ENCODE peak calls at places on chromosomes 4 and X, in four cellular contexts. One of them, this sample, is unnamed.

GRCh38 chr4:1170805-1171305 is 1.5 kb downstream of the SPON2 start:
- DNase-seq in fibroblast of lung: no peak
- DNase-seq in GM10248: no peak
- DNase-seq in kidney epithelial cell: no peak
- DNase-seq in this sample: no peak

GRCh38 chrX:40174594-40175415 is 77.0 kb upstream of the BCOR start:
- DNase-seq in fibroblast of lung: peak
- DNase-seq in GM10248: no peak
- DNase-seq in kidney epithelial cell: no peak
- DNase-seq in this sample: peak

GRCh38 chrX:119228506-119229290 is 7.4 kb upstream of the PGRMC1 start:
- DNase-seq in fibroblast of lung: peak
- DNase-seq in GM10248: no peak
- DNase-seq in kidney epithelial cell: peak
- DNase-seq in this sample: no peak

GRCh38 chrX:105781794-105782193 is 40.5 kb upstream of the NRK start:
- DNase-seq in fibroblast of lung: no peak
- DNase-seq in GM10248: no peak
- DNase-seq in kidney epithelial cell: no peak
- DNase-seq in this sample: no peak

GRCh38 chr4:78703079-78703478 is 73.1 kb upstream of the BMP2K start:
- DNase-seq in fibroblast of lung: no peak
- DNase-seq in GM10248: no peak
- DNase-seq in kidney epithelial cell: no peak
- DNase-seq in this sample: no peak

GRCh38 chr4:142824368-142824767 is 21.7 kb downstream of the INPP4B start:
- DNase-seq in fibroblast of lung: peak
- DNase-seq in GM10248: no peak
- DNase-seq in kidney epithelial cell: no peak
- DNase-seq in this sample: no peak

GRCh38 chr4:103498161-103499070 is 221.4 kb downstream of the TACR3 start:
- DNase-seq in fibroblast of lung: peak
- DNase-seq in GM10248: peak
- DNase-seq in kidney epithelial cell: peak
- DNase-seq in this sample: peak

GRCh38 chr4:39037491-39037825 is 5.2 kb upstream of the TMEM156 start:
- DNase-seq in fibroblast of lung: no peak
- DNase-seq in GM10248: no peak
- DNase-seq in kidney epithelial cell: no peak
- DNase-seq in this sample: no peak

GRCh38 chr4:56817840-56818491 is 3.5 kb downstream of the SPINK2 start:
- DNase-seq in fibroblast of lung: no peak
- DNase-seq in GM10248: peak
- DNase-seq in kidney epithelial cell: no peak
- DNase-seq in this sample: peak

GRCh38 chr4:16727218-16727617 is 171.2 kb downstream of the LDB2 start:
- DNase-seq in fibroblast of lung: no peak
- DNase-seq in GM10248: no peak
- DNase-seq in kidney epithelial cell: no peak
- DNase-seq in this sample: no peak

GRCh38 chrX:72402614-72403013 is 96.9 kb upstream of the CITED1 start:
- DNase-seq in fibroblast of lung: no peak
- DNase-seq in GM10248: no peak
- DNase-seq in kidney epithelial cell: no peak
- DNase-seq in this sample: no peak

GRCh38 chr4:82774711-82775171 is 23.9 kb downstream of the SCD5 start:
- DNase-seq in fibroblast of lung: no peak
- DNase-seq in GM10248: no peak
- DNase-seq in kidney epithelial cell: no peak
- DNase-seq in this sample: no peak

GRCh38 chr4:98745372-98745771 is 87.0 kb upstream of the TSPAN5 start:
- DNase-seq in fibroblast of lung: peak
- DNase-seq in GM10248: no peak
- DNase-seq in kidney epithelial cell: no peak
- DNase-seq in this sample: peak

GRCh38 chr4:186727149-186727976 is 3.7 kb upstream of the FAT1 start:
- DNase-seq in fibroblast of lung: no peak
- DNase-seq in GM10248: no peak
- DNase-seq in kidney epithelial cell: no peak
- DNase-seq in this sample: no peak

GRCh38 chr4:5398056-5398455 is 310.3 kb downstream of the EVC2 start:
- DNase-seq in fibroblast of lung: no peak
- DNase-seq in GM10248: no peak
- DNase-seq in kidney epithelial cell: no peak
- DNase-seq in this sample: no peak

GRCh38 chr4:92636038-92636825 is 332.5 kb downstream of the GRID2 start:
- DNase-seq in fibroblast of lung: peak
- DNase-seq in GM10248: no peak
- DNase-seq in kidney epithelial cell: no peak
- DNase-seq in this sample: no peak

GRCh38 chr4:12409507-12410190 is 981.0 kb upstream of the HS3ST1 start:
- DNase-seq in fibroblast of lung: peak
- DNase-seq in GM10248: no peak
- DNase-seq in kidney epithelial cell: peak
- DNase-seq in this sample: no peak

GRCh38 chrX:28586891-28587635 is at the start of gene IL1RAPL1:
- DNase-seq in fibroblast of lung: peak
- DNase-seq in GM10248: no peak
- DNase-seq in kidney epithelial cell: peak
- DNase-seq in this sample: no peak

GRCh38 chr4:173801876-173802713 is 272.1 kb upstream of the HAND2 start:
- DNase-seq in fibroblast of lung: peak
- DNase-seq in GM10248: no peak
- DNase-seq in kidney epithelial cell: no peak
- DNase-seq in this sample: no peak

GRCh38 chr4:26081795-26082498 is 167.9 kb downstream of the SMIM20 start:
- DNase-seq in fibroblast of lung: peak
- DNase-seq in GM10248: peak
- DNase-seq in kidney epithelial cell: no peak
- DNase-seq in this sample: no peak

GRCh38 chrX:54920610-54921426 is at the start of gene TRO:
- DNase-seq in fibroblast of lung: peak
- DNase-seq in GM10248: no peak
- DNase-seq in kidney epithelial cell: no peak
- DNase-seq in this sample: peak

GRCh38 chr4:34158883-34159282 is 2085.4 kb downstream of the ARAP2 start:
- DNase-seq in fibroblast of lung: no peak
- DNase-seq in GM10248: no peak
- DNase-seq in kidney epithelial cell: peak
- DNase-seq in this sample: no peak

GRCh38 chr4:155854597-155855226 is 11.4 kb downstream of the ASIC5 start:
- DNase-seq in fibroblast of lung: peak
- DNase-seq in GM10248: no peak
- DNase-seq in kidney epithelial cell: no peak
- DNase-seq in this sample: no peak

GRCh38 chr4:73870260-73870659 is 1.1 kb downstream of the CXCL1 start:
- DNase-seq in fibroblast of lung: no peak
- DNase-seq in GM10248: no peak
- DNase-seq in kidney epithelial cell: no peak
- DNase-seq in this sample: no peak

GRCh38 chrX:15468036-15468435 is 25.1 kb downstream of the PIR start:
- DNase-seq in fibroblast of lung: peak
- DNase-seq in GM10248: peak
- DNase-seq in kidney epithelial cell: no peak
- DNase-seq in this sample: no peak

GRCh38 chr4:16082424-16083216 is 1.2 kb downstream of the PROM1 start:
- DNase-seq in fibroblast of lung: no peak
- DNase-seq in GM10248: peak
- DNase-seq in kidney epithelial cell: no peak
- DNase-seq in this sample: peak

GRCh38 chr4:25938251-25939186 is 24.5 kb downstream of the SMIM20 start:
- DNase-seq in fibroblast of lung: peak
- DNase-seq in GM10248: peak
- DNase-seq in kidney epithelial cell: peak
- DNase-seq in this sample: peak

GRCh38 chr4:151227731-151228130 is 49.2 kb upstream of the PRSS48 start:
- DNase-seq in fibroblast of lung: peak
- DNase-seq in GM10248: no peak
- DNase-seq in kidney epithelial cell: peak
- DNase-seq in this sample: no peak

GRCh38 chrX:7102119-7102518 is 45.4 kb upstream of the STS start:
- DNase-seq in fibroblast of lung: no peak
- DNase-seq in GM10248: no peak
- DNase-seq in kidney epithelial cell: no peak
- DNase-seq in this sample: no peak

GRCh38 chrX:109685656-109686078 is 47.4 kb downstream of the ACSL4 start:
- DNase-seq in fibroblast of lung: no peak
- DNase-seq in GM10248: no peak
- DNase-seq in kidney epithelial cell: no peak
- DNase-seq in this sample: peak

GRCh38 chrX:114675365-114675764 is 91.5 kb downstream of the HTR2C start:
- DNase-seq in fibroblast of lung: peak
- DNase-seq in GM10248: no peak
- DNase-seq in kidney epithelial cell: no peak
- DNase-seq in this sample: no peak

GRCh38 chrX:121336831-121337421 is 289.5 kb downstream of the GLUD2 start:
- DNase-seq in fibroblast of lung: no peak
- DNase-seq in GM10248: no peak
- DNase-seq in kidney epithelial cell: no peak
- DNase-seq in this sample: no peak
- TF ChIP-seq CTCF in fibroblast of lung: no peak
- TF ChIP-seq CTCF in GM10248: no peak
- TF ChIP-seq CTCF in kidney epithelial cell: no peak
- TF ChIP-seq CTCF in this sample: no peak

DNA sequence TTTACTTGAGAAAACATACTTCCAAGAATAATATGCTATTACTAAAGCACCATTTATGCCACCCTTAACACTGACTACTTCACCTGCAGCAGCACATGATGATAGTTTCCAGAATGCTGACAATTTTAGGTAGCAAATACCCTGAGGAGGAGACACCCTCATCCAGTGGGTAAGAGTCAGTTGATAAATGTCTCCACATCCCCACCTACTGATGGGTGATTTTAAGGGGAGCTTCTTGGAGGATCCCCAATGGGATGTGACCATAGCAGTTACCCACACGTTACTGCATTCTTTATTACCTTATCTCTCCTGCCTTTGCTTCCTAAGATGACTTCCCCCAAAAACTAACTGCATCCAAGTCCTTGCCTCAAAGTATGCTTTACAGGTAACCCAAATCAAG is 131.2 kb upstream of the SMARCAD1 start:
- DNase-seq in fibroblast of lung: no peak
- DNase-seq in GM10248: peak
- DNase-seq in kidney epithelial cell: no peak
- DNase-seq in this sample: no peak
- TF ChIP-seq CTCF in fibroblast of lung: no peak
- TF ChIP-seq CTCF in GM10248: no peak
- TF ChIP-seq CTCF in kidney epithelial cell: no peak
- TF ChIP-seq CTCF in this sample: no peak

DNA sequence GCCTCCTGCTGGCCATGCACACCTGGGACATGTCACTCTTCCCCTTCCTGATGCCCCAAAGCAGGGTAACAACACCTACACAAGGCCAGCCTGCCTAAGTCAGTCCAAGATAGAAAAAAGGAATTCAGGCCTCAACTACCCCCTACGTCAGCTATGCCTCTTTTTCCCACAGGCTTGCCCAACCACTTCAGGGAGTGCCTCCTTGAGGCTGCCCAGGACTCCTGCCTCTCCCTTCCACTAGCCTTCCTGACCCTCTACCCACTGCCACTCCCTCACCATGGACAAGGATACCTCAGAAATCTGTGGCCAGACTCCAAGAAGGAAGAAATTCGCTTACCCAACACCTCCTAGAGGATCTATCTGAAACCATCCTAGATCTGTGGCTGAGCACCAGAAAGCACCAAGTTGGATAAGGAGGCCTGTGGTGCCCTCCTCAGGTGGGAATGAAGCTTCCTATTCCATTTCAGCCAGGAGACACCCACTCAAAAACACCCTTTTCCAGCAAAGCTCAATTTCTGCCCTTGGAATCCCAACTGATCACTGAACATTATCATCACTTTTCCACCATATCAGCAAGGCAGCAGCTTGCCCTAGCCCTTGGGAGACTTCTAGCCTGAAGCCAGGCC is 1.8 kb downstream of the KDM5C start:
- DNase-seq in fibroblast of lung: peak
- DNase-seq in GM10248: no peak
- DNase-seq in kidney epithelial cell: no peak
- DNase-seq in this sample: no peak
- TF ChIP-seq CTCF in fibroblast of lung: no peak
- TF ChIP-seq CTCF in GM10248: no peak
- TF ChIP-seq CTCF in kidney epithelial cell: no peak
- TF ChIP-seq CTCF in this sample: no peak

DNA sequence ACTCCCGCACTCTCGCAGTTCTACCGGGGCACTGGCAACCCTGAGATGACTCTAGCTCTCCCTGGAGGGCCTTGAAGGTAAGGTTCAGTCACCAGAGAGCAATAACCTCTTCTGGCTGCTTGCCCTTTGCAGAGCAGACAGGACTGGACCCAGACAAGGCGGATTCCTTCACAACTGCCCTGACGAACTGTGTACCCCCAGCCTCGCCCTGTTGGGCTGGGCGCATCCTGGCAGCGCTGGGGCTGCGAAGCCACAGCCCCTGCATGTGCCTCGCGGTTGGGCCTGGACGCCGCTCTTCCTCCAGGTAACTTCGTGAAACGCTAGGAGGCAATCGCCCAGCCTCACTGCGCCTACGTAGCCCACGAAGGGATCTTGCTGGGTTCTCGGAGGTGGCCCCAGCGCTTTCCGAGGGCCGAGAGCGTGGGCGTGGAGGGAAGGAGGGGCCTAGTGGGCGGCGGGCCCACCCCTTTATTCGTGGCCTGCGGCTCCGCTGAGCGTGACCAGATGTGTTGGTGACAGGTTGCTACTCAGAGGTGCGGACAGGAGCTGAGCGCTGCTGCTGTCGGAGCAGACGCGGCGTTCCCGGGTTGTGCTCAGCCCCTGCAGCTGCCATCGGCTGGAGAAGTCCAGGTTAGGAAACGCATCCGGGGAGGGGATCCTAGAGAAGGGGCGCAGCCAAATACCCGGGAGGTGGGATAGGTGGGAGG is 1.9 kb upstream of the MAMLD1 start:
- DNase-seq in fibroblast of lung: peak
- DNase-seq in GM10248: no peak
- DNase-seq in kidney epithelial cell: no peak
- DNase-seq in this sample: peak
- TF ChIP-seq CTCF in fibroblast of lung: no peak
- TF ChIP-seq CTCF in GM10248: no peak
- TF ChIP-seq CTCF in kidney epithelial cell: peak
- TF ChIP-seq CTCF in this sample: no peak

This sample was measured in activated CD8-positive, alpha-beta T cell treated with anti-CD3 and anti-CD28 coated beads for 36 hours.